ENCODE peak calls at places on chromosome 21, in eight cellular contexts. B, H, V, A, L, X, N and U are unnamed samples.

GRCh38 chr21:39696620-39697019 is 48.4 kb upstream of the IGSF5 start:
- DNase-seq in B (no peak), H (no peak), V (no peak), A (no peak), L (no peak), X (no peak), N (no peak), U (no peak)

GRCh38 chr21:30463713-30464112 is 16.5 kb downstream of the KRTAP19-1 start:
- DNase-seq in B (peak; percentile 12), H (peak; percentile 53), V (peak; percentile 7), A (no peak), L (no peak), X (no peak), N (no peak), U (no peak)

GRCh38 chr21:39115659-39116235 is 67.5 kb downstream of the PSMG1 start:
- DNase-seq in B (no peak), H (no peak), V (no peak), A (no peak), L (no peak), X (no peak), N (no peak), U (no peak)

GRCh38 chr21:17370750-17371325 is 142.0 kb upstream of the CXADR start:
- DNase-seq in B (no peak), H (no peak), V (no peak), A (no peak), L (no peak), X (no peak), N (no peak), U (no peak)

GRCh38 chr21:26405735-26406361 is 167.2 kb downstream of the CYYR1 start:
- DNase-seq in B (peak; percentile 48), H (peak; percentile 88), V (peak; percentile 91), A (no peak), L (no peak), X (no peak), N (no peak), U (peak; percentile 21)

GRCh38 chr21:43858806-43859648 is 6.0 kb upstream of the AGPAT3 start:
- DNase-seq in B (no peak), H (no peak), V (no peak), A (no peak), L (peak; percentile 62), X (no peak), N (no peak), U (no peak)

GRCh38 chr21:38794978-38795377 is 10.8 kb upstream of the ETS2 start:
- DNase-seq in B (no peak), H (no peak), V (no peak), A (no peak), L (no peak), X (no peak), N (no peak), U (no peak)

GRCh38 chr21:28791595-28792282 is 200.9 kb downstream of the LTN1 start:
- DNase-seq in B (no peak), H (no peak), V (no peak), A (no peak), L (no peak), X (no peak), N (no peak), U (no peak)

GRCh38 chr21:43864806-43865470 is at the start of gene AGPAT3:
- DNase-seq in B (peak; percentile 67), H (peak; percentile 15), V (no peak), A (peak; percentile 24), L (peak; percentile 83), X (peak; percentile 36), N (peak; percentile 64), U (peak; percentile 91)

GRCh38 chr21:36156339-36156814 is 247 bp upstream of the DOP1B start:
- DNase-seq in B (peak; percentile 100), H (peak; percentile 99), V (peak; percentile 97), A (peak; percentile 100), L (peak; percentile 100), X (peak; percentile 100), N (peak; percentile 100), U (peak; percentile 100)
- H3K36me3 ChIP-seq in B (no peaks in the 10 kb centered on the region), H (no peaks in the 10 kb centered on the region), V (no peaks in the 10 kb centered on the region), A (no peaks in the 10 kb centered on the region), L (no peaks in the 10 kb centered on the region), X (no peaks in the 10 kb centered on the region), N (no peaks in the 10 kb centered on the region), U (no peaks in the 10 kb centered on the region)

GRCh38 chr21:42321231-42321630 is 6.0 kb upstream of the TFF3 start:
- DNase-seq in B (no peak), H (no peak), V (no peak), A (no peak), L (no peak), X (no peak), N (no peak), U (peak; percentile 34)

GRCh38 chr21:42319851-42320602 is 4.8 kb upstream of the TFF3 start:
- DNase-seq in B (no peak), H (no peak), V (no peak), A (no peak), L (peak; percentile 80), X (no peak), N (no peak), U (peak; percentile 56)

GRCh38 chr21:42321845-42322244 is 6.6 kb upstream of the TFF3 start:
- DNase-seq in B (no peak), H (no peak), V (no peak), A (no peak), L (no peak), X (no peak), N (no peak), U (no peak)

GRCh38 chr21:42319368-42319767 is 4.2 kb upstream of the TFF3 start:
- DNase-seq in B (no peak), H (no peak), V (no peak), A (no peak), L (peak; percentile 89), X (no peak), N (no peak), U (peak; percentile 44)

GRCh38 chr21:42320791-42321190 is 5.6 kb upstream of the TFF3 start:
- DNase-seq in B (no peak), H (no peak), V (no peak), A (no peak), L (no peak), X (no peak), N (no peak), U (peak; percentile 21)
- H3K36me3 ChIP-seq in B (no peaks in the 10 kb centered on the region), H (no peaks in the 10 kb centered on the region), V (no peaks in the 10 kb centered on the region), A (no peaks in the 10 kb centered on the region), L (no peaks in the 10 kb centered on the region), X (no peaks in the 10 kb centered on the region), N (no peaks in the 10 kb centered on the region), U (no peaks in the 10 kb centered on the region)

GRCh38 chr21:45517249-45518065 is 24.8 kb downstream of the SLC19A1 start:
- DNase-seq in B (no peak), H (no peak), V (no peak), A (no peak), L (peak; percentile 88), X (peak; percentile 13), N (no peak), U (no peak)
- H3K36me3 ChIP-seq in B (no peaks in the 10 kb centered on the region), H (peaks cover 47% of the 10 kb centered on the region), V (no peaks in the 10 kb centered on the region), A (no peaks in the 10 kb centered on the region), L (peaks cover 5% of the 10 kb centered on the region), X (peaks cover 16% of the 10 kb centered on the region), N (peaks cover 15% of the 10 kb centered on the region), U (no peaks in the 10 kb centered on the region)

GRCh38 chr21:33334824-33335223 is 10.1 kb downstream of the IFNAR1 start:
- DNase-seq in B (no peak), H (no peak), V (no peak), A (no peak), L (no peak), X (no peak), N (no peak), U (no peak)
- H3K36me3 ChIP-seq in B (no peaks in the 10 kb centered on the region), H (peaks cover 13% of the 10 kb centered on the region), V (no peaks in the 10 kb centered on the region), A (no peaks in the 10 kb centered on the region), L (peaks cover 13% of the 10 kb centered on the region), X (peaks cover 36% of the 10 kb centered on the region), N (peaks cover 55% of the 10 kb centered on the region), U (no peaks in the 10 kb centered on the region)

DNA sequence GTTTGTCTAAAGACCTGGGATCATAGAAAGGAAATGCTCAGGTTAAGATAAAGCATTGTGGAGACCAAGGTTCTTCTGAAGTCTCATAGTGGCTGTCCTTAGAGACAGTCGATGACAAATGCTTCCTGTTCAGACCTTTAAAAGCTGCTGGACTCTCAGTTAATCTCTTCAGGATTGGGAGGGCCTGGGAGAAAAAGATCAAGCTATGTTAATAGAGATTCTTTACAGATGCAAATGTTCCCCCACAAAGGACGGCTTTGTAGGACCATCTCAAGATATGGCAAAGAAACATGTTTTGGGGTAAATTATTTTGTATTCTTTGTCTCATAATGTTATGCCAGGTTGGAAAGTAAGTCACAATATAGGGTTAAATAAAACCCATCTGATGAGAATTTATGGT is 124.6 kb upstream of the COL6A1 start:
- DNase-seq in B (no peak), H (no peak), V (no peak), A (no peak), L (no peak), X (no peak), N (no peak), U (no peak)
- H3K36me3 ChIP-seq in B (no peaks in the 10 kb centered on the region), H (no peaks in the 10 kb centered on the region), V (no peaks in the 10 kb centered on the region), A (no peaks in the 10 kb centered on the region), L (no peaks in the 10 kb centered on the region), X (no peaks in the 10 kb centered on the region), N (no peaks in the 10 kb centered on the region), U (no peaks in the 10 kb centered on the region)

GRCh38 chr21:37145635-37146111 is 72.6 kb downstream of the TTC3 start:
- DNase-seq in B (no peak), H (peak; percentile 90), V (peak; percentile 88), A (no peak), L (no peak), X (no peak), N (no peak), U (no peak)

GRCh38 chr21:37136261-37136660 is 63.2 kb downstream of the TTC3 start:
- DNase-seq in B (no peak), H (no peak), V (no peak), A (no peak), L (no peak), X (no peak), N (no peak), U (no peak)

GRCh38 chr21:37139154-37139553 is 66.1 kb downstream of the TTC3 start:
- DNase-seq in B (no peak), H (peak; percentile 78), V (no peak), A (no peak), L (no peak), X (no peak), N (no peak), U (no peak)

DNA sequence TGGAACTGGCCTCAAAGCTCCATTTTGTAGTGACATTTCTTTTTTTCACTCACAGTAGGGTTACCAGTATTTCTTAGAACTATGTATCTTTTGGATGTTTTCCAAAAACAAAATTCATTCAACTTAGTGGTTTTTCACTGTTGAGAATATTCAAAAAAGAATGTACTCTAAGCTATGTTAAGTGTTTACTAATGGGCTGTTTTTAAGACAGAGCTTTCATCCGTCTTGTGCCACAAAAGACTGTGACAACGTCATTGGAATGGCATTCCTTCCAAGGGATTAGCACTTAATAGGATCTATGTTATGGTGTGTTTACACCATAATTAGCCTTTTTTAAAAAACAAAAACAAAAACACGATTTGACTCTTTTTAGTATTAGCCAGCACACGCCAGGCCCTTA is 66.8 kb downstream of the TTC3 start:
- DNase-seq in B (no peak), H (no peak), V (no peak), A (no peak), L (no peak), X (no peak), N (no peak), U (no peak)
- H3K36me3 ChIP-seq in B (peaks cover 6% of the 10 kb centered on the region), H (peaks cover 48% of the 10 kb centered on the region), V (peaks cover 18% of the 10 kb centered on the region), A (peaks cover 21% of the 10 kb centered on the region), L (peaks cover 43% of the 10 kb centered on the region), X (peaks cover 76% of the 10 kb centered on the region), N (peaks cover 83% of the 10 kb centered on the region), U (peaks cover 33% of the 10 kb centered on the region)

GRCh38 chr21:34132202-34132601 is 58.8 kb downstream of the MRPS6 start:
- DNase-seq in B (no peak), H (no peak), V (no peak), A (no peak), L (no peak), X (no peak), N (no peak), U (no peak)
- H3K36me3 ChIP-seq in B (no peaks in the 10 kb centered on the region), H (peaks cover 34% of the 10 kb centered on the region), V (no peaks in the 10 kb centered on the region), A (no peaks in the 10 kb centered on the region), L (no peaks in the 10 kb centered on the region), X (peaks cover 8% of the 10 kb centered on the region), N (peaks cover 4% of the 10 kb centered on the region), U (no peaks in the 10 kb centered on the region)